ENCODE peak calls at places on chromosomes 4 and X, in seven cellular contexts. One of them, this sample, is unnamed. For H3K4me1, the result is how much of the 10 kb centered on the place peaks cover.

GRCh38 chrX:147476008-147476407 is 435.7 kb upstream of the FMR1 start:
- DNase-seq in ovary: no peak
- DNase-seq in breast epithelium: no peak
- DNase-seq in mucosa of descending colon: no peak
- DNase-seq in tibial nerve: no peak
- DNase-seq in vagina: no peak
- DNase-seq in left lung: no peak
- DNase-seq in this sample: peak

GRCh38 chrX:8673211-8673610 is 58.7 kb downstream of the ANOS1 start:
- DNase-seq in ovary: no peak
- DNase-seq in breast epithelium: no peak
- DNase-seq in mucosa of descending colon: no peak
- DNase-seq in tibial nerve: no peak
- DNase-seq in vagina: no peak
- DNase-seq in left lung: no peak
- DNase-seq in this sample: no peak

GRCh38 chr4:10001757-10002156 is 19.5 kb downstream of the SLC2A9 start:
- DNase-seq in ovary: no peak
- DNase-seq in breast epithelium: no peak
- DNase-seq in mucosa of descending colon: no peak
- DNase-seq in tibial nerve: no peak
- DNase-seq in vagina: no peak
- DNase-seq in left lung: no peak
- DNase-seq in this sample: no peak

GRCh38 chr4:101337688-101338087 is 9.6 kb downstream of the PPP3CA start:
- DNase-seq in ovary: no peak
- DNase-seq in breast epithelium: no peak
- DNase-seq in mucosa of descending colon: no peak
- DNase-seq in tibial nerve: no peak
- DNase-seq in vagina: no peak
- DNase-seq in left lung: no peak
- DNase-seq in this sample: no peak

GRCh38 chr4:95701500-95701899 is 138.4 kb upstream of the PDHA2 start:
- DNase-seq in ovary: peak
- DNase-seq in breast epithelium: no peak
- DNase-seq in mucosa of descending colon: no peak
- DNase-seq in tibial nerve: no peak
- DNase-seq in vagina: no peak
- DNase-seq in left lung: no peak
- DNase-seq in this sample: no peak

GRCh38 chr4:2852481-2852881 is 8.8 kb downstream of the ADD1 start:
- DNase-seq in ovary: no peak
- DNase-seq in breast epithelium: no peak
- DNase-seq in mucosa of descending colon: peak
- DNase-seq in tibial nerve: no peak
- DNase-seq in vagina: no peak
- DNase-seq in left lung: peak
- DNase-seq in this sample: no peak

GRCh38 chr4:55238407-55238806 is 107.6 kb upstream of the SRD5A3 start:
- DNase-seq in ovary: no peak
- DNase-seq in breast epithelium: no peak
- DNase-seq in mucosa of descending colon: no peak
- DNase-seq in tibial nerve: no peak
- DNase-seq in vagina: no peak
- DNase-seq in left lung: no peak
- DNase-seq in this sample: no peak

GRCh38 chr4:1033840-1034551 is 22.6 kb downstream of the FGFRL1 start:
- DNase-seq in ovary: peak
- DNase-seq in breast epithelium: no peak
- DNase-seq in mucosa of descending colon: no peak
- DNase-seq in tibial nerve: peak
- DNase-seq in vagina: no peak
- DNase-seq in left lung: no peak
- DNase-seq in this sample: peak

GRCh38 chr4:174578366-174578765 is 56.1 kb upstream of the HPGD start:
- DNase-seq in ovary: no peak
- DNase-seq in breast epithelium: no peak
- DNase-seq in mucosa of descending colon: no peak
- DNase-seq in tibial nerve: no peak
- DNase-seq in vagina: no peak
- DNase-seq in left lung: no peak
- DNase-seq in this sample: no peak

GRCh38 chr4:173509031-173510001 is 20.7 kb downstream of the HAND2 start:
- DNase-seq in ovary: peak
- DNase-seq in breast epithelium: no peak
- DNase-seq in mucosa of descending colon: no peak
- DNase-seq in tibial nerve: no peak
- DNase-seq in vagina: no peak
- DNase-seq in left lung: peak
- DNase-seq in this sample: no peak

GRCh38 chr4:48315728-48316630 is 25.4 kb upstream of the SLAIN2 start:
- DNase-seq in ovary: no peak
- DNase-seq in breast epithelium: no peak
- DNase-seq in mucosa of descending colon: no peak
- DNase-seq in tibial nerve: no peak
- DNase-seq in vagina: no peak
- DNase-seq in left lung: no peak
- DNase-seq in this sample: peak

GRCh38 chr4:70570796-70571195 is 21.3 kb upstream of the AMBN start:
- DNase-seq in ovary: no peak
- DNase-seq in breast epithelium: no peak
- DNase-seq in mucosa of descending colon: no peak
- DNase-seq in tibial nerve: no peak
- DNase-seq in vagina: no peak
- DNase-seq in left lung: no peak
- DNase-seq in this sample: no peak

GRCh38 chr4:26206339-26206738 is 114.5 kb upstream of the RBPJ start:
- DNase-seq in ovary: no peak
- DNase-seq in breast epithelium: no peak
- DNase-seq in mucosa of descending colon: no peak
- DNase-seq in tibial nerve: peak
- DNase-seq in vagina: no peak
- DNase-seq in left lung: no peak
- DNase-seq in this sample: no peak

GRCh38 chr4:7781361-7781760 is 158.3 kb downstream of the AFAP1 start:
- DNase-seq in ovary: no peak
- DNase-seq in breast epithelium: peak
- DNase-seq in mucosa of descending colon: no peak
- DNase-seq in tibial nerve: no peak
- DNase-seq in vagina: no peak
- DNase-seq in left lung: no peak
- DNase-seq in this sample: no peak

GRCh38 chr4:62927574-62927973 is 1481.7 kb downstream of the TECRL start:
- DNase-seq in ovary: no peak
- DNase-seq in breast epithelium: no peak
- DNase-seq in mucosa of descending colon: no peak
- DNase-seq in tibial nerve: no peak
- DNase-seq in vagina: no peak
- DNase-seq in left lung: no peak
- DNase-seq in this sample: no peak

GRCh38 chr4:136741468-136741867 is 790.8 kb downstream of the PCDH18 start:
- DNase-seq in ovary: no peak
- DNase-seq in breast epithelium: no peak
- DNase-seq in mucosa of descending colon: no peak
- DNase-seq in tibial nerve: no peak
- DNase-seq in vagina: no peak
- DNase-seq in left lung: no peak
- DNase-seq in this sample: no peak

GRCh38 chr4:18020145-18020670 is 1.3 kb downstream of the LCORL start:
- DNase-seq in ovary: no peak
- DNase-seq in breast epithelium: no peak
- DNase-seq in mucosa of descending colon: peak
- DNase-seq in tibial nerve: no peak
- DNase-seq in vagina: no peak
- DNase-seq in left lung: no peak
- DNase-seq in this sample: no peak

GRCh38 chrX:149002320-149002719 is 501.9 kb downstream of the AFF2 start:
- DNase-seq in ovary: no peak
- DNase-seq in breast epithelium: no peak
- DNase-seq in mucosa of descending colon: no peak
- DNase-seq in tibial nerve: no peak
- DNase-seq in vagina: no peak
- DNase-seq in left lung: no peak
- DNase-seq in this sample: no peak

GRCh38 chr4:81684357-81684756 is 212.7 kb upstream of the RASGEF1B start:
- DNase-seq in ovary: no peak
- DNase-seq in breast epithelium: no peak
- DNase-seq in mucosa of descending colon: no peak
- DNase-seq in tibial nerve: no peak
- DNase-seq in vagina: no peak
- DNase-seq in left lung: no peak
- DNase-seq in this sample: no peak

GRCh38 chr4:57905965-57906364 is 795.8 kb upstream of the IGFBP7 start:
- DNase-seq in ovary: no peak
- DNase-seq in breast epithelium: no peak
- DNase-seq in mucosa of descending colon: no peak
- DNase-seq in tibial nerve: no peak
- DNase-seq in vagina: no peak
- DNase-seq in left lung: no peak
- DNase-seq in this sample: no peak

GRCh38 chr4:5217411-5217810 is 166.1 kb downstream of the STK32B start:
- DNase-seq in ovary: no peak
- DNase-seq in breast epithelium: no peak
- DNase-seq in mucosa of descending colon: no peak
- DNase-seq in tibial nerve: no peak
- DNase-seq in vagina: no peak
- DNase-seq in left lung: no peak
- DNase-seq in this sample: no peak

GRCh38 chr4:100657187-100657586 is 139.4 kb upstream of the EMCN start:
- DNase-seq in ovary: no peak
- DNase-seq in breast epithelium: no peak
- DNase-seq in mucosa of descending colon: no peak
- DNase-seq in tibial nerve: no peak
- DNase-seq in vagina: no peak
- DNase-seq in left lung: no peak
- DNase-seq in this sample: no peak

GRCh38 chr4:151143162-151143561 is 43.7 kb downstream of the RPS3A start:
- DNase-seq in ovary: no peak
- DNase-seq in breast epithelium: no peak
- DNase-seq in mucosa of descending colon: no peak
- DNase-seq in tibial nerve: no peak
- DNase-seq in vagina: no peak
- DNase-seq in left lung: no peak
- DNase-seq in this sample: no peak

GRCh38 chr4:99847362-99847976 is 30.8 kb downstream of the DAPP1 start:
- DNase-seq in ovary: no peak
- DNase-seq in breast epithelium: no peak
- DNase-seq in mucosa of descending colon: no peak
- DNase-seq in tibial nerve: no peak
- DNase-seq in vagina: no peak
- DNase-seq in left lung: no peak
- DNase-seq in this sample: no peak

GRCh38 chr4:139145552-139145932 is 31.5 kb downstream of the ELF2 start:
- DNase-seq in ovary: no peak
- DNase-seq in breast epithelium: no peak
- DNase-seq in mucosa of descending colon: no peak
- DNase-seq in tibial nerve: no peak
- DNase-seq in vagina: no peak
- DNase-seq in left lung: no peak
- DNase-seq in this sample: no peak
- H3K4me1 ChIP-seq in ovary: under half
- H3K4me1 ChIP-seq in breast epithelium: under half
- H3K4me1 ChIP-seq in mucosa of descending colon: under half
- H3K4me1 ChIP-seq in tibial nerve: under half
- H3K4me1 ChIP-seq in vagina: under half
- H3K4me1 ChIP-seq in left lung: under half
- H3K4me1 ChIP-seq in this sample: under half

GRCh38 chr4:139314047-139314800 is 11.9 kb upstream of the NDUFC1 start:
- DNase-seq in ovary: no peak
- DNase-seq in breast epithelium: no peak
- DNase-seq in mucosa of descending colon: no peak
- DNase-seq in tibial nerve: no peak
- DNase-seq in vagina: no peak
- DNase-seq in left lung: no peak
- DNase-seq in this sample: no peak

GRCh38 chr4:139316733-139317132 is 14.5 kb upstream of the NDUFC1 start:
- DNase-seq in ovary: no peak
- DNase-seq in breast epithelium: no peak
- DNase-seq in mucosa of descending colon: no peak
- DNase-seq in tibial nerve: no peak
- DNase-seq in vagina: no peak
- DNase-seq in left lung: no peak
- DNase-seq in this sample: no peak

GRCh38 chr4:139311909-139312308 is 9.6 kb upstream of the NDUFC1 start:
- DNase-seq in ovary: no peak
- DNase-seq in breast epithelium: no peak
- DNase-seq in mucosa of descending colon: no peak
- DNase-seq in tibial nerve: no peak
- DNase-seq in vagina: no peak
- DNase-seq in left lung: no peak
- DNase-seq in this sample: no peak

GRCh38 chr4:139315221-139315675 is 13.0 kb upstream of the NDUFC1 start:
- DNase-seq in ovary: no peak
- DNase-seq in breast epithelium: no peak
- DNase-seq in mucosa of descending colon: no peak
- DNase-seq in tibial nerve: no peak
- DNase-seq in vagina: no peak
- DNase-seq in left lung: no peak
- DNase-seq in this sample: no peak

GRCh38 chr4:139312552-139313332 is 10.5 kb upstream of the NDUFC1 start:
- DNase-seq in ovary: no peak
- DNase-seq in breast epithelium: no peak
- DNase-seq in mucosa of descending colon: no peak
- DNase-seq in tibial nerve: no peak
- DNase-seq in vagina: no peak
- DNase-seq in left lung: no peak
- DNase-seq in this sample: no peak
- H3K4me1 ChIP-seq in ovary: under half
- H3K4me1 ChIP-seq in breast epithelium: under half
- H3K4me1 ChIP-seq in mucosa of descending colon: under half
- H3K4me1 ChIP-seq in tibial nerve: under half
- H3K4me1 ChIP-seq in vagina: under half
- H3K4me1 ChIP-seq in left lung: under half
- H3K4me1 ChIP-seq in this sample: under half

GRCh38 chr4:177255359-177255758 is 54.3 kb upstream of the NEIL3 start:
- DNase-seq in ovary: no peak
- DNase-seq in breast epithelium: no peak
- DNase-seq in mucosa of descending colon: no peak
- DNase-seq in tibial nerve: no peak
- DNase-seq in vagina: no peak
- DNase-seq in left lung: no peak
- DNase-seq in this sample: no peak

GRCh38 chr4:177251237-177251636 is 58.4 kb upstream of the NEIL3 start:
- DNase-seq in ovary: no peak
- DNase-seq in breast epithelium: no peak
- DNase-seq in mucosa of descending colon: no peak
- DNase-seq in tibial nerve: no peak
- DNase-seq in vagina: no peak
- DNase-seq in left lung: no peak
- DNase-seq in this sample: peak

GRCh38 chr4:177256950-177257349 is 52.7 kb upstream of the NEIL3 start:
- DNase-seq in ovary: no peak
- DNase-seq in breast epithelium: no peak
- DNase-seq in mucosa of descending colon: no peak
- DNase-seq in tibial nerve: no peak
- DNase-seq in vagina: no peak
- DNase-seq in left lung: no peak
- DNase-seq in this sample: peak
- H3K4me1 ChIP-seq in ovary: under half
- H3K4me1 ChIP-seq in breast epithelium: under half
- H3K4me1 ChIP-seq in mucosa of descending colon: under half
- H3K4me1 ChIP-seq in tibial nerve: under half
- H3K4me1 ChIP-seq in vagina: under half
- H3K4me1 ChIP-seq in left lung: under half
- H3K4me1 ChIP-seq in this sample: under half

GRCh38 chr4:184345573-184345922 is 127.9 kb upstream of the ENPP6 start:
- DNase-seq in ovary: no peak
- DNase-seq in breast epithelium: no peak
- DNase-seq in mucosa of descending colon: no peak
- DNase-seq in tibial nerve: no peak
- DNase-seq in vagina: no peak
- DNase-seq in left lung: no peak
- DNase-seq in this sample: no peak
- H3K4me1 ChIP-seq in ovary: under half
- H3K4me1 ChIP-seq in breast epithelium: under half
- H3K4me1 ChIP-seq in mucosa of descending colon: under half
- H3K4me1 ChIP-seq in tibial nerve: under half
- H3K4me1 ChIP-seq in vagina: under half
- H3K4me1 ChIP-seq in left lung: under half
- H3K4me1 ChIP-seq in this sample: under half

This sample was measured in SJCRH30.